ENCODE peak calls at places on chromosomes 11 and 22, in five cellular contexts. X is GM13977; M is midbrain; P is CD4-positive, alpha-beta T cell; Z is GM18507. K is an unnamed sample.

GRCh38 chr11:9516113-9516512 is 55.3 kb downstream of the ZNF143 start:
- DNase-seq in X (no peak), M (no peak), P (no peak), Z (no peak), K (no peak)

GRCh38 chr11:12092714-12093113 is 17.7 kb upstream of the MICAL2 start:
- DNase-seq in X (no peak), M (peak; percentile 54), P (no peak), Z (no peak), K (no peak)

GRCh38 chr11:8577791-8578581 is 16.0 kb downstream of the STK33 start:
- DNase-seq in X (no peak), M (no peak), P (no peak), Z (no peak), K (no peak)

GRCh38 chr11:10208045-10208674 is 85.9 kb downstream of the SBF2 start:
- DNase-seq in X (peak; percentile 52), M (peak; percentile 50), P (no peak), Z (no peak), K (peak; percentile 54)

GRCh38 chr11:121337078-121337477 is 44.5 kb downstream of the SC5D start:
- DNase-seq in X (no peak), M (no peak), P (no peak), Z (no peak), K (no peak)

GRCh38 chr22:47190276-47190956 is 428.0 kb downstream of the TBC1D22A start:
- DNase-seq in X (no peak), M (no peak), P (no peak), Z (no peak), K (no peak)

GRCh38 chr11:102920118-102920684 is 35.3 kb downstream of the MMP13 start:
- DNase-seq in X (no peak), M (no peak), P (no peak), Z (no peak), K (peak; percentile 31)

GRCh38 chr11:47106839-47107520 is 69.7 kb downstream of the ARFGAP2 start:
- DNase-seq in X (no peak), M (peak; percentile 80), P (no peak), Z (no peak), K (no peak)

GRCh38 chr11:12249590-12250260 is 127.6 kb upstream of the PARVA start:
- DNase-seq in X (no peak), M (no peak), P (no peak), Z (no peak), K (no peak)

K was measured in GM13976.